ENCODE peak calls at places on chromosomes 6 and 20, in four cellular contexts. C is central memory CD8-positive, alpha-beta T cell; N is endothelial cell; Y is stomach. H is an unnamed sample.

GRCh38 chr6:142926177-142926493 is 18.8 kb downstream of the HIVEP2 start:
- DNase-seq in Y (no peak), N (no peak), C (no peak), H (no peak)

GRCh38 chr20:6122873-6123649 is at the start of gene FERMT1:
- DNase-seq in Y (peak; percentile 68), N (peak; percentile 51), C (no peak), H (peak; percentile 45)

GRCh38 chr20:36574278-36575065 is 1.1 kb downstream of the TGIF2 start:
- DNase-seq in C (peak; percentile 34), Y (peak; percentile 51), N (peak; percentile 52), H (peak; percentile 43)

GRCh38 chr20:10781526-10781925 is 107.7 kb upstream of the JAG1 start:
- DNase-seq in N (no peak), Y (no peak), C (no peak), H (no peak)

GRCh38 chr6:5025911-5026819 is 22.3 kb upstream of the RPP40 start:
- DNase-seq in Y (peak; percentile 44), C (no peak), N (peak; percentile 63), H (peak; percentile 38)

GRCh38 chr6:33799714-33800113 is 4.1 kb downstream of the MLN start:
- DNase-seq in C (no peak), N (no peak), Y (no peak), H (no peak)

GRCh38 chr20:7520361-7520760 is 419.9 kb downstream of the HAO1 start:
- DNase-seq in Y (no peak), N (no peak), C (no peak), H (no peak)

GRCh38 chr20:51249781-51250180 is 226.9 kb upstream of the KCNG1 start:
- DNase-seq in Y (no peak), C (no peak), N (no peak), H (no peak)

GRCh38 chr20:22333885-22334545 is 250.4 kb downstream of the FOXA2 start:
- DNase-seq in C (no peak), N (peak; percentile 67), Y (peak; percentile 63), H (peak; percentile 63)

GRCh38 chr20:21147593-21147992 is 21.7 kb downstream of the KIZ start:
- DNase-seq in N (no peak), C (no peak), Y (no peak), H (no peak)

GRCh38 chr6:54910326-54910952 is 63.9 kb downstream of the FAM83B start:
- DNase-seq in N (no peak), Y (no peak), C (no peak), H (no peak)

GRCh38 chr20:36497856-36498255 is 43.5 kb upstream of the MYL9 start:
- DNase-seq in N (no peak), Y (peak; percentile 74), C (no peak), H (no peak)

GRCh38 chr6:15505463-15505918 is 157.3 kb downstream of the DTNBP1 start:
- DNase-seq in Y (no peak), N (no peak), C (no peak), H (no peak)

GRCh38 chr6:93416575-93417420 is 2.6 kb downstream of the EPHA7 start:
- DNase-seq in Y (no peak), N (peak; percentile 53), C (no peak), H (peak; percentile 48)

GRCh38 chr20:50652702-50653294 is 38.5 kb downstream of the RIPOR3 start:
- DNase-seq in C (no peak), N (no peak), Y (no peak), H (no peak)

GRCh38 chr6:160337991-160338390 is 10.2 kb upstream of the SLC22A3 start:
- DNase-seq in Y (no peak), C (no peak), N (no peak), H (no peak)

GRCh38 chr20:24768977-24769675 is 179.9 kb upstream of the CST7 start:
- DNase-seq in N (no peak), Y (peak; percentile 20), C (no peak), H (no peak)

GRCh38 chr20:58081842-58082241 is 146.6 kb downstream of the ANKRD60 start:
- DNase-seq in N (no peak), C (no peak), Y (no peak), H (no peak)

GRCh38 chr6:7389162-7389450 is 436 bp downstream of the CAGE1 start:
- DNase-seq in N (no peak), C (no peak), Y (peak; percentile 79), H (no peak)

GRCh38 chr20:44959082-44959895 is 908 bp downstream of the TOMM34 start:
- DNase-seq in N (no peak), C (peak; percentile 39), Y (no peak), H (no peak)

GRCh38 chr6:145199961-145200360 is 535.4 kb downstream of the EPM2A start:
- DNase-seq in C (no peak), N (no peak), Y (no peak), H (no peak)

GRCh38 chr6:138292482-138292881 is 74.2 kb upstream of the PBOV1 start:
- DNase-seq in N (no peak), C (no peak), Y (no peak), H (no peak)

GRCh38 chr20:24966317-24967012 is 17.4 kb downstream of the CST7 start:
- DNase-seq in N (no peak), Y (no peak), C (no peak), H (no peak)

GRCh38 chr6:30656513-30656912 is 9.6 kb downstream of the C6orf136 start:
- DNase-seq in C (no peak), N (no peak), Y (no peak), H (no peak)

GRCh38 chr6:158311193-158311592 is 1.1 kb upstream of the TULP4 start:
- DNase-seq in N (no peak), Y (no peak), C (no peak), H (no peak)

GRCh38 chr6:5541025-5541424 is 279.7 kb downstream of the FARS2 start:
- DNase-seq in C (no peak), Y (no peak), N (no peak), H (no peak)

GRCh38 chr6:744954-745353 is 52.0 kb upstream of the EXOC2 start:
- DNase-seq in C (no peak), N (no peak), Y (no peak), H (no peak)

GRCh38 chr20:39605908-39606307 is 643.8 kb downstream of the DHX35 start:
- DNase-seq in Y (no peak), C (no peak), N (no peak), H (no peak)

H was measured in neural crest cell.